ENCODE peak calls at places on chromosomes 12 and 14, in six cellular contexts. One of them, this sample, is unnamed.

GRCh38 chr12:8037947-8038346 is 5.4 kb downstream of the FOXJ2 start:
- DNase-seq in neuronal stem cell: no peak
- DNase-seq in H9: no peak
- DNase-seq in IMR-90: no peak
- DNase-seq in mesenchymal stem cell: no peak
- DNase-seq in H1: no peak
- DNase-seq in this sample: no peak

GRCh38 chr12:109488051-109488665 is 10.7 kb downstream of the UBE3B start:
- DNase-seq in neuronal stem cell: no peak
- DNase-seq in IMR-90: peak
- DNase-seq in H1: no peak
- DNase-seq in H9: no peak
- DNase-seq in mesenchymal stem cell: no peak
- DNase-seq in this sample: no peak

GRCh38 chr12:70920251-70920851 is at the start of gene PTPRR:
- DNase-seq in H1: peak
- DNase-seq in IMR-90: no peak
- DNase-seq in mesenchymal stem cell: no peak
- DNase-seq in neuronal stem cell: peak
- DNase-seq in H9: peak
- DNase-seq in this sample: no peak

GRCh38 chr12:64685605-64686004 is 73.6 kb downstream of the GNS start:
- DNase-seq in IMR-90: no peak
- DNase-seq in H9: no peak
- DNase-seq in H1: no peak
- DNase-seq in mesenchymal stem cell: no peak
- DNase-seq in neuronal stem cell: no peak
- DNase-seq in this sample: no peak

GRCh38 chr12:54139030-54139429 is 49.8 kb downstream of the SMUG1 start:
- DNase-seq in IMR-90: no peak
- DNase-seq in mesenchymal stem cell: no peak
- DNase-seq in H1: no peak
- DNase-seq in H9: no peak
- DNase-seq in neuronal stem cell: no peak
- DNase-seq in this sample: no peak

GRCh38 chr12:127998936-127999467 is 268.0 kb upstream of the TMEM132C start:
- DNase-seq in H1: no peak
- DNase-seq in H9: no peak
- DNase-seq in mesenchymal stem cell: no peak
- DNase-seq in IMR-90: no peak
- DNase-seq in neuronal stem cell: no peak
- DNase-seq in this sample: no peak

GRCh38 chr12:132955094-132955932 is 793 bp downstream of the ZNF605 start:
- DNase-seq in neuronal stem cell: peak
- DNase-seq in IMR-90: peak
- DNase-seq in mesenchymal stem cell: peak
- DNase-seq in H9: peak
- DNase-seq in H1: peak
- DNase-seq in this sample: peak

GRCh38 chr12:92109613-92110012 is 36.0 kb downstream of the BTG1 start:
- DNase-seq in IMR-90: no peak
- DNase-seq in mesenchymal stem cell: no peak
- DNase-seq in H9: no peak
- DNase-seq in H1: no peak
- DNase-seq in neuronal stem cell: no peak
- DNase-seq in this sample: no peak

GRCh38 chr12:97046901-97047300 is 139.8 kb downstream of the NEDD1 start:
- DNase-seq in neuronal stem cell: no peak
- DNase-seq in mesenchymal stem cell: no peak
- DNase-seq in IMR-90: no peak
- DNase-seq in H9: no peak
- DNase-seq in H1: no peak
- DNase-seq in this sample: no peak

GRCh38 chr12:21666722-21667121 is 9.1 kb upstream of the LDHB start:
- DNase-seq in H9: no peak
- DNase-seq in IMR-90: no peak
- DNase-seq in neuronal stem cell: no peak
- DNase-seq in mesenchymal stem cell: peak
- DNase-seq in H1: no peak
- DNase-seq in this sample: no peak

GRCh38 chr14:61322799-61323290 is 1.5 kb downstream of the PRKCH start:
- DNase-seq in neuronal stem cell: no peak
- DNase-seq in H1: no peak
- DNase-seq in IMR-90: peak
- DNase-seq in H9: no peak
- DNase-seq in mesenchymal stem cell: no peak
- DNase-seq in this sample: peak

GRCh38 chr12:115618105-115618504 is 659.4 kb downstream of the MED13L start:
- DNase-seq in H9: no peak
- DNase-seq in mesenchymal stem cell: no peak
- DNase-seq in IMR-90: no peak
- DNase-seq in H1: no peak
- DNase-seq in neuronal stem cell: no peak
- DNase-seq in this sample: no peak

GRCh38 chr12:4119157-4119761 is 154.3 kb upstream of the CCND2 start:
- DNase-seq in neuronal stem cell: no peak
- DNase-seq in IMR-90: no peak
- DNase-seq in H9: no peak
- DNase-seq in H1: peak
- DNase-seq in mesenchymal stem cell: no peak
- DNase-seq in this sample: no peak

GRCh38 chr14:22622220-22622619 is 21.9 kb downstream of the OR6J1 start:
- DNase-seq in neuronal stem cell: no peak
- DNase-seq in H9: no peak
- DNase-seq in H1: no peak
- DNase-seq in IMR-90: peak
- DNase-seq in mesenchymal stem cell: no peak
- DNase-seq in this sample: no peak

GRCh38 chr12:38392584-38393144 is 76.1 kb downstream of the ALG10B start:
- DNase-seq in IMR-90: no peak
- DNase-seq in H1: no peak
- DNase-seq in mesenchymal stem cell: no peak
- DNase-seq in neuronal stem cell: no peak
- DNase-seq in H9: no peak
- DNase-seq in this sample: peak

GRCh38 chr12:2794261-2794735 is 472 bp upstream of the FKBP4 start:
- DNase-seq in mesenchymal stem cell: no peak
- DNase-seq in H9: no peak
- DNase-seq in H1: peak
- DNase-seq in IMR-90: no peak
- DNase-seq in neuronal stem cell: peak
- DNase-seq in this sample: no peak

GRCh38 chr12:85092814-85093370 is 56.7 kb downstream of the LRRIQ1 start:
- DNase-seq in neuronal stem cell: no peak
- DNase-seq in IMR-90: no peak
- DNase-seq in H9: no peak
- DNase-seq in mesenchymal stem cell: no peak
- DNase-seq in H1: no peak
- DNase-seq in this sample: no peak

DNA sequence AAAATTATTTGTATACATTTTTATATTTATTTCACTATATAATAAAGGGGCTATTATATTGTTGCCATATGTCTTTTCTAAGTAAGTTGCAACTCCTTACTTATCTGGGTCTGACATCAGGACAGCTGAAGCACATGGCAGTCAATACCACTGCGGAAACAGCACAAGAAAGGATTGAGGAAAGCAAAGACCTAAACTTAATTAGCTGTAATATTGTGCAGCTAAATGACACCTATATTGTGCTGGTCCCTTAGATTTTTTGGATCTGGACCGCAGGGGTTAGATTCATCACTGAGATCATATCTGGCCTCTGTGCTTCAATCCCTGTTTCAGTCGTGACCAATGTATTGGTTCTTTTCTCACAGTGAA is 359.6 kb upstream of the DIO2 start:
- DNase-seq in neuronal stem cell: no peak
- DNase-seq in IMR-90: no peak
- DNase-seq in H1: no peak
- DNase-seq in H9: no peak
- DNase-seq in mesenchymal stem cell: no peak
- DNase-seq in this sample: peak
- H4K91ac ChIP-seq in neuronal stem cell: no peak
- H4K91ac ChIP-seq in IMR-90: peak
- H4K91ac ChIP-seq in H1: no peak
- H4K91ac ChIP-seq in H9: no peak
- H4K91ac ChIP-seq in mesenchymal stem cell: no peak
- H4K91ac ChIP-seq in this sample: no peak

DNA sequence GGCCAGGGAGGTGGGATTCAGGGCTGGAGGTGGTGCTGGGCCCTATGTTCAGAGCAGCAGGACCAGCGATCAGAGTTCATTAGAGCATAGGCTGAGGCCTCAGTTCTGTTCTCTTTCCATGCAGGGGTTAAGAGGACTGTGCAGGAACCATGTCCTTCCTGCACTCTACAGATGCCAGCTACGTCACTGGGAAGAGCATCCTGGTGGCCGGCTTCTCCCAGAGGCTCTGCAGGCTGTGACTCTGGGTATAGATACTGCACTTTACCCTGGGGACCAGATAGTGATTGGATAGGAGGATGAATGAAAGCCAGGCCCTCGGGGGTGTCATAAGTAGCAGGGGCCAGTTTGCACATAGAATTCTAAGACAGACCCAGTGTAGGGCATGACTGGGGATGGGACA is 92.6 kb downstream of the DHRS2 start:
- DNase-seq in H1: no peak
- DNase-seq in IMR-90: no peak
- DNase-seq in neuronal stem cell: no peak
- DNase-seq in mesenchymal stem cell: no peak
- DNase-seq in H9: no peak
- DNase-seq in this sample: no peak
- H4K91ac ChIP-seq in H1: no peak
- H4K91ac ChIP-seq in IMR-90: no peak
- H4K91ac ChIP-seq in neuronal stem cell: no peak
- H4K91ac ChIP-seq in mesenchymal stem cell: no peak
- H4K91ac ChIP-seq in H9: peak
- H4K91ac ChIP-seq in this sample: no peak

GRCh38 chr14:45051180-45051579 is 32.7 kb upstream of the PRPF39 start:
- DNase-seq in mesenchymal stem cell: no peak
- DNase-seq in neuronal stem cell: no peak
- DNase-seq in H1: no peak
- DNase-seq in H9: no peak
- DNase-seq in IMR-90: no peak
- DNase-seq in this sample: no peak
- H4K91ac ChIP-seq in mesenchymal stem cell: no peak
- H4K91ac ChIP-seq in neuronal stem cell: no peak
- H4K91ac ChIP-seq in H1: no peak
- H4K91ac ChIP-seq in H9: no peak
- H4K91ac ChIP-seq in IMR-90: no peak
- H4K91ac ChIP-seq in this sample: no peak

DNA sequence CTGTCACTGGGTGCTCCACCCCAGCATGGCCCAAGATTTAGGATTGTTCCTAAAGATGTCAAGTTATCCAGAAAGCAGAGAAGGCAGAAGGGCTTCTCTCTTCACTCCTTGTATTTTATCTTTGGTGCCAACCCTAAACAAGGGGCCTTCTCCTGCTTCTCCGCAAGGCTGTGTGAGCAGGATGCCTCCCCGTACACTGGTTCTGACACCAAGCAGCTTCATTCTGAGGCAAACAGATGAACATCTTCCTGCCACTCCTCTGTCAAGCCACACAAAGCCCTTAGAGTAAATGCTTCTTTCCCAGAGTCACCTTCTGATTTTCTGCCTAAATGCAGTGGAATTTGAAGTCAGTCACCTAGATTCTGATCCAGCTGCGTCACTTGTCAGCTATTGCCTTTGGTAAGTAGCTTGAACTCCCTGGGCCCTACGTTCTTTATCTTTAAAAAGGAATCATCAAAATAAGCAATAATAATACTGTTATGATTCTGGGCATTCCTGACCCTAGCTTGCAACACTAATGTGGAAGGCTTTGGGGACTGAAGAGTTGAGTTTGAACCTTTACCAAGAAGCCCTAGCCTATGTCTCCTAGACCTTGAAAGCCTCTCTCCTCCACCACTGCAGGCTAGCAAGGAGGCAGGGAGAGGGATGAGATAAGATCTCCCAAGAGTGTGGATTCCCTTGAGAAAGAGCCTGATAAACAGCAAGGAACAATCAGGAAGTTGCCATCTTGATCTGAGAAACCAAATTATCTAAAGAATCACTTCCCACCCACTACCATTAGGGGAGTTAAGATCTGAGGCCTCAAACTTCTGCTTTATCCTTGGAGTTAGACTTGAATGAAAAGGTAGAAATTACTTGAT is 5.7 kb downstream of the KRT73 start:
- DNase-seq in IMR-90: no peak
- DNase-seq in H1: no peak
- DNase-seq in H9: no peak
- DNase-seq in neuronal stem cell: no peak
- DNase-seq in mesenchymal stem cell: no peak
- DNase-seq in this sample: peak
- H4K91ac ChIP-seq in IMR-90: no peak
- H4K91ac ChIP-seq in H1: no peak
- H4K91ac ChIP-seq in H9: no peak
- H4K91ac ChIP-seq in neuronal stem cell: no peak
- H4K91ac ChIP-seq in mesenchymal stem cell: no peak
- H4K91ac ChIP-seq in this sample: no peak

GRCh38 chr12:130993759-130994670 is 40.3 kb downstream of the ADGRD1 start:
- DNase-seq in neuronal stem cell: no peak
- DNase-seq in IMR-90: no peak
- DNase-seq in H1: no peak
- DNase-seq in mesenchymal stem cell: no peak
- DNase-seq in H9: no peak
- DNase-seq in this sample: no peak
- H4K91ac ChIP-seq in neuronal stem cell: no peak
- H4K91ac ChIP-seq in IMR-90: no peak
- H4K91ac ChIP-seq in H1: no peak
- H4K91ac ChIP-seq in mesenchymal stem cell: no peak
- H4K91ac ChIP-seq in H9: no peak
- H4K91ac ChIP-seq in this sample: no peak

DNA sequence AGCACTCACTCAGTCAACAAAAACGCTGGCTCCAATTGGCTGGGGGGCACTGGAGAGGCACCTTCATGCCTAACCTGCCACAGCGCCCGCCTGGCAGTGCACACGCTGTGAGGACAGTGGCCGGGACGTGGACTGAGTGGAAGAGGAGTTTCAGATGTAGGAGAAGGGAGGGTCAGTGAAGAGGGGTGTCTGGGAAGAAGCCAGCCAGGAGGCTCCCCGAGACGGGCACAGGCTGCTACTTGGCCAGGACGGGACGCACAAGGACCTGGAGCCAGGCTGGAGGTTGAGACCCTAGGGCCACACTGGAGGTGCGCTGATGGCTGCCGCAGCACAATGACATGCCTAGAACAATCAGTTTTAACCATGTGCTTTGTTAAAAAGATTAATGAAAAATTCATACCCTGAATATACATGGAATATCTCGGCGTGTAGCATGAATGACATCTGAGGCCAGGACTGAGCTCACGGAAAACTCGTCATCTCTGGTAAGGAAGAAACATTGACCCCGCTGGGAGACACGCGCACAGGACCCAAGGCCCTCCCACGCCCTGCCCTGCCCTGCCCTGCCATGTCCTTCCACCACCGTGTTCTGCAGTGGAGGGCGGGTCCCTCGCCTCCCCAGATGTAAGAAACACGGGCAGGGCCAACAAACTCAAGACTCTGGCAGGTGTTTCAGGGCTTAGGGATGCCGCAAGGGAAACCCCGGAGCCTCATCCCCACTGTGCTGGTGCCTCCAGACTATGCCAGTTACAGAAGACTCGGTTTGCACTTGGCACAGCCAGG is 25.0 kb downstream of the AMN start:
- DNase-seq in IMR-90: no peak
- DNase-seq in H9: no peak
- DNase-seq in neuronal stem cell: no peak
- DNase-seq in H1: no peak
- DNase-seq in mesenchymal stem cell: no peak
- DNase-seq in this sample: no peak
- H4K91ac ChIP-seq in IMR-90: no peak
- H4K91ac ChIP-seq in H9: no peak
- H4K91ac ChIP-seq in neuronal stem cell: no peak
- H4K91ac ChIP-seq in H1: no peak
- H4K91ac ChIP-seq in mesenchymal stem cell: no peak
- H4K91ac ChIP-seq in this sample: no peak

This sample was measured in trophoblast cell.